ENCODE peak calls at places on chromosome 6, in nine cellular contexts. P is Peyer's patch; Q is ovary; I is WERI-Rb-1; B is heart right ventricle; D is CD8-positive, alpha-beta memory T cell; U is pancreas; M is right atrium auricular region; F is heart left ventricle. Y is an unnamed sample.

GRCh38 chr6:3869632-3870527 is 20.7 kb downstream of the FAM50B start:
- DNase-seq in M (peak), F (no peak), B (no peak), D (no peak), Q (no peak), I (peak), P (peak), U (no peak), Y (no peak)

GRCh38 chr6:10414766-10415592 is at the start of gene TFAP2A:
- DNase-seq in F (no peak), U (no peak), D (no peak), B (no peak), P (no peak), Q (no peak), M (no peak), I (no peak), Y (peak)

GRCh38 chr6:5851261-5851757 is 155.4 kb downstream of the NRN1 start:
- DNase-seq in M (no peak), Q (no peak), I (no peak), U (peak), D (peak), F (peak), B (peak), P (peak), Y (no peak)

GRCh38 chr6:73866305-73866704 is 170.3 kb downstream of the CD109 start:
- DNase-seq in B (no peak), P (no peak), M (no peak), F (no peak), I (no peak), U (no peak), D (no peak), Q (no peak), Y (no peak)

GRCh38 chr6:111992851-111993250 is 61.1 kb upstream of the CCN6 start:
- DNase-seq in D (peak), Q (no peak), B (no peak), U (no peak), I (no peak), F (no peak), P (peak), M (no peak), Y (no peak)

GRCh38 chr6:31175961-31176360 is 5.5 kb upstream of the POU5F1 start:
- DNase-seq in F (no peak), D (no peak), M (no peak), U (no peak), Q (no peak), P (no peak), B (no peak), I (no peak), Y (no peak)

GRCh38 chr6:46325561-46326525 is 155.1 kb upstream of the ENPP5 start:
- DNase-seq in F (no peak), Q (no peak), P (no peak), I (peak), U (no peak), B (peak), D (peak), M (no peak), Y (no peak)

GRCh38 chr6:146103416-146104072 is 74.7 kb downstream of the GRM1 start:
- DNase-seq in D (no peak), M (no peak), Q (no peak), B (no peak), U (no peak), F (no peak), P (no peak), I (no peak), Y (no peak)

GRCh38 chr6:13759025-13759424 is 47.4 kb upstream of the RANBP9 start:
- DNase-seq in M (no peak), F (no peak), D (no peak), P (no peak), U (no peak), B (no peak), Q (no peak), I (no peak), Y (no peak)

GRCh38 chr6:4577406-4577805 is 198.8 kb upstream of the CDYL start:
- DNase-seq in B (no peak), Q (no peak), I (no peak), P (no peak), M (peak), D (no peak), F (no peak), U (peak), Y (no peak)

GRCh38 chr6:20511858-20512257 is 22.4 kb upstream of the CDKAL1 start:
- DNase-seq in Q (no peak), D (no peak), B (no peak), M (no peak), F (no peak), P (no peak), U (no peak), I (no peak), Y (no peak)

GRCh38 chr6:3625161-3625979 is 126.1 kb downstream of the PXDC1 start:
- DNase-seq in M (peak), P (no peak), D (no peak), Q (no peak), I (no peak), B (no peak), U (no peak), F (no peak), Y (no peak)

GRCh38 chr6:157246771-157247484 is 76.4 kb downstream of the TMEM242 start:
- DNase-seq in P (no peak), U (no peak), B (no peak), I (no peak), M (no peak), D (peak), F (no peak), Q (no peak), Y (no peak)

GRCh38 chr6:33579828-33580714 is at the start of gene BAK1:
- DNase-seq in M (peak), P (peak), U (peak), B (peak), Q (peak), F (peak), I (peak), D (peak), Y (peak)

GRCh38 chr6:131924881-131925474 is 26.2 kb downstream of the CCN2 start:
- DNase-seq in D (no peak), P (no peak), I (no peak), F (no peak), M (no peak), U (no peak), Q (no peak), B (no peak), Y (no peak)

GRCh38 chr6:38350220-38350619 is 289.5 kb downstream of the BTBD9 start:
- DNase-seq in D (no peak), P (no peak), B (no peak), F (no peak), M (no peak), I (no peak), U (no peak), Q (no peak), Y (no peak)

GRCh38 chr6:38348366-38348765 is 291.4 kb downstream of the BTBD9 start:
- DNase-seq in U (no peak), M (no peak), D (no peak), F (no peak), P (no peak), I (no peak), B (no peak), Q (no peak), Y (no peak)

GRCh38 chr6:38345586-38345985 is 294.1 kb downstream of the BTBD9 start:
- DNase-seq in M (no peak), I (peak), B (no peak), D (no peak), F (no peak), Q (no peak), U (no peak), P (no peak), Y (no peak)

GRCh38 chr6:38349795-38350194 is 289.9 kb downstream of the BTBD9 start:
- DNase-seq in F (no peak), U (no peak), P (no peak), M (no peak), D (no peak), B (no peak), I (no peak), Q (no peak), Y (no peak)

DNA sequence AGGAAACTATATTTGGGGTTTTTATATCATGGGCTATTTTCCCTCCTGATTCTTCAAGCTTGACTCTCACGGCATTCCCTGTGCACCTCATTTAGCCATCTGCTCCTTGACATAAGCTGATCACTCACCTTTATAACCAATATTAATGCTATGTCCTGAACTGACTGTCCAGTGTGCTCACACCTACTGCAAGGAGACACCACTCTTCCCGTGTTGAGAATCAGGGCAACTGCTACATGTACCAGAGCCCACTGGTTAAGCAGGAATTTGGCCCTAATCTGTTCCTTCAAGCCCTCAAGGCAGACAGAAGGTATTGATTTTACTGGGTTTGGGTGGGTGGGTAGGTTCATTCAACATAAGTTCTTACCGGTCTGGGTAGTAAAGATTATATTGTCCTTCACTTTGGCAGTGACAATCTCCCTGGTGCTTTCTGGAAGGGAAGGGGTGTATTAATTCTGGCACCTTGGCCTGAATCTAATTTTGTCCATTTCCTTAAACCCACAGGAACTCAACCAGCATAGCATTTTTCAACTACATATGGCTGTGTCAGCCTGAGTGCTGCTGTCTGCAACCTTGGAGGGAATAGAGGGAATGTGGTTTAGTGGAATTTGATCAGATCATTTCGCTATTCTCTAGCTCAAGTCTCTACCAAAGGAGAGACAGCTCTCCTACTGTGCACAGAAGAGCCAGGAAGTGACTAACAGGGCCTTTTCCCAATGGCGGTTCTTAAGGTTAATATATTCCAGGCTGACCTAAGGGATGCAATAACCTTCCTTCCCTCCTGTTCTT is 293.2 kb downstream of the BTBD9 start:
- DNase-seq in I (peak), U (no peak), P (no peak), Q (no peak), B (no peak), F (no peak), M (no peak), D (no peak), Y (no peak)
- H3K27ac ChIP-seq in I (peak), U (no peak), P (no peak), Q (no peak), B (no peak), F (no peak), M (no peak), D (no peak), Y (no peak)

GRCh38 chr6:134221250-134221649 is 96.7 kb downstream of the SGK1 start:
- DNase-seq in I (no peak), M (no peak), B (no peak), U (no peak), P (no peak), D (no peak), F (no peak), Q (no peak), Y (no peak)

GRCh38 chr6:134217516-134218140 is 100.3 kb downstream of the SGK1 start:
- DNase-seq in U (no peak), D (no peak), P (no peak), B (no peak), I (no peak), M (no peak), F (no peak), Q (no peak), Y (no peak)

GRCh38 chr6:134211297-134211696 is 106.6 kb downstream of the SGK1 start:
- DNase-seq in Q (no peak), I (no peak), D (no peak), P (no peak), M (no peak), U (no peak), B (no peak), F (no peak), Y (no peak)

GRCh38 chr6:134216304-134217029 is 101.4 kb downstream of the SGK1 start:
- DNase-seq in U (no peak), D (no peak), F (no peak), Q (no peak), P (no peak), I (no peak), B (no peak), M (no peak), Y (no peak)

DNA sequence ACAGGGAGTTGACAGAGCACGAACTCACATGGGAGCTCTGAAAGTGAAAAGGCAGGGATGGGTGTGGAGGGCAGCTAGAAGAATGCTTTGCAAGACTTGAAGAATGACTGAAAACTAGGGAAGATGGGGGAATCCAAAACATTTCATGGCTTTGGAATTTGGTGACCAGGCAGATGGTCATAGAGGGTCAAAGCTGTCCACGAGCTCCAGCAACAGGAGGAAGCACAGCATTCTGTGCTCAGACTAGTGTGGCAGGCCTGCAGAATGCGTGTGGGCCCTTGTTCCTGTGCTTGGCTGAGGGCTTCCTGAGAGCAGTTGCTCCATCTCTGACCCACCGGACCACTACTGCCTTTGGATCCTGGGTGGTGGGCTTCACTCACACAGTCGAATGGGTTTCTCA is 100.8 kb downstream of the SGK1 start:
- DNase-seq in I (no peak), F (no peak), Q (no peak), D (no peak), P (no peak), M (no peak), U (no peak), B (no peak), Y (no peak)
- H3K4me3 ChIP-seq in I (no peak), F (no peak), Q (no peak), D (no peak), P (no peak), M (no peak), U (no peak), B (no peak), Y (no peak)

DNA sequence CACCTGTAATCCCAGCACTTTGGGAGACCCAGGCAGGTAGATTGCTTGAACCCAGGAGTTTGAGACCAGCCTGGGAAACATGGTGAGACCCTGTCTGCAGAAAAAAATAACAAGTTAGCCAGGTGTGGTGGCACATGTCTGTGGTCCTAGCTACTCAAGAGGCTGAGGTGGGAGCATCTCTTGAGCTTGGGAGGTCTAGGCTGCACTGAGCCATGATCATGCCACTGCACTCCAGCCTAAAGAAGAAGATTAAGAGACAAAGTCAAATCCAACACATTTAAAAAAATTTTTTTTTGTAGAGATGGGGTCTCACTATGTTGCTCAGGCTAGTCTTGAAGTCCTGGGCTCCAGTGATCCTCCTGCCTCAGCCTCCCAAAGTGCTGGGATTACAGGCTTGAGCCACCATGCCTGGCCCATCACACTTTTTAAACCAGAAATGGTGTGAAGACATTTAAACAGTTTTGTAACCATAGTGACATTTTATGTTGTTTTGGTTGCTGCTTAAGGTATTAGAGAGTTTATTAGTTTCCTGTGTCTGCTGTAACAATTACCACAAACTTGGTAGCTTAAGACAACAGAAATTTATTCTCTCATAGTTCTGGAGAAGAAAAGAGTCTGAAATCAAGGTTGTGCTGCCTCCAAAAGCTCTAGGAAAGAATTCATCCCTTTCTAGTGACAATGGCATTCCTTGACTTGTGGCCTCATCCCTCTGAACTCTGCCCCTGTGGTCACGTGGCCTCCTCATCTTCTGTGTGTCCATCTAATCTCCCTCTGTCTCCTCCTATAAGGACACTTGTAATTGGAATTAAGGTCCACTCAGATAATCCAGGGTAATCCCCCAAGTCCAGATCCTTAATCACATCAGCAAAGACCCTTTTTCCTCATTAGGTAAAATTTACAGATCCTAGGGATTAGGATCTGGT is 104.6 kb upstream of the TNFAIP3 start:
- DNase-seq in F (no peak), I (peak), P (no peak), U (no peak), M (no peak), D (no peak), Q (no peak), B (no peak), Y (no peak)
- H3K27ac ChIP-seq in F (no peak), I (no peak), P (no peak), U (no peak), M (no peak), D (no peak), Q (no peak), B (no peak), Y (peak)

GRCh38 chr6:37516920-37517405 is 17.3 kb upstream of the CCDC167 start:
- DNase-seq in F (no peak), D (no peak), U (no peak), I (peak), Q (no peak), B (no peak), M (no peak), P (no peak), Y (no peak)
- H3K4me3 ChIP-seq in F (no peak), D (peak), U (no peak), I (no peak), Q (no peak), B (no peak), M (no peak), P (peak), Y (no peak)